ENCODE peak calls at places on chromosomes 1 and 21, in seven cellular contexts. One of them, this sample, is unnamed.

GRCh38 chr21:25837545-25838263 is 102.9 kb downstream of the GABPA start:
- DNase-seq in astrocyte of the cerebellum: peak
- DNase-seq in PC-3: peak
- DNase-seq in fibroblast of the aortic adventitia: peak
- DNase-seq in tibial nerve: no peak
- DNase-seq in nephron progenitor cell: no peak
- DNase-seq in fibroblast of lung: peak
- DNase-seq in this sample: peak

GRCh38 chr1:174883361-174883760 is 116.4 kb upstream of the CACYBP start:
- DNase-seq in nephron progenitor cell: no peak
- DNase-seq in PC-3: peak
- DNase-seq in fibroblast of lung: peak
- DNase-seq in fibroblast of the aortic adventitia: peak
- DNase-seq in tibial nerve: no peak
- DNase-seq in astrocyte of the cerebellum: no peak
- DNase-seq in this sample: peak

GRCh38 chr1:200409203-200409760 is 554 bp downstream of the ZNF281 start:
- DNase-seq in PC-3: no peak
- DNase-seq in astrocyte of the cerebellum: no peak
- DNase-seq in fibroblast of the aortic adventitia: peak
- DNase-seq in nephron progenitor cell: peak
- DNase-seq in tibial nerve: no peak
- DNase-seq in fibroblast of lung: peak
- DNase-seq in this sample: no peak

GRCh38 chr1:11473635-11474034 is 5.3 kb upstream of the DISP3 start:
- DNase-seq in astrocyte of the cerebellum: no peak
- DNase-seq in tibial nerve: no peak
- DNase-seq in PC-3: peak
- DNase-seq in fibroblast of the aortic adventitia: peak
- DNase-seq in nephron progenitor cell: peak
- DNase-seq in fibroblast of lung: peak
- DNase-seq in this sample: peak

GRCh38 chr1:158212315-158212714 is 31.6 kb downstream of the CD1D start:
- DNase-seq in nephron progenitor cell: no peak
- DNase-seq in PC-3: no peak
- DNase-seq in fibroblast of lung: no peak
- DNase-seq in tibial nerve: no peak
- DNase-seq in fibroblast of the aortic adventitia: no peak
- DNase-seq in astrocyte of the cerebellum: no peak
- DNase-seq in this sample: no peak

GRCh38 chr1:187390157-187390556 is 561.4 kb downstream of the PLA2G4A start:
- DNase-seq in tibial nerve: no peak
- DNase-seq in nephron progenitor cell: no peak
- DNase-seq in fibroblast of the aortic adventitia: no peak
- DNase-seq in fibroblast of lung: peak
- DNase-seq in PC-3: peak
- DNase-seq in astrocyte of the cerebellum: no peak
- DNase-seq in this sample: no peak

GRCh38 chr1:7388488-7389185 is 382.5 kb upstream of the VAMP3 start:
- DNase-seq in tibial nerve: no peak
- DNase-seq in fibroblast of lung: peak
- DNase-seq in astrocyte of the cerebellum: no peak
- DNase-seq in PC-3: peak
- DNase-seq in nephron progenitor cell: no peak
- DNase-seq in fibroblast of the aortic adventitia: peak
- DNase-seq in this sample: no peak

GRCh38 chr1:184296466-184297243 is 90.2 kb upstream of the C1orf21 start:
- DNase-seq in PC-3: no peak
- DNase-seq in fibroblast of the aortic adventitia: peak
- DNase-seq in nephron progenitor cell: no peak
- DNase-seq in tibial nerve: peak
- DNase-seq in astrocyte of the cerebellum: peak
- DNase-seq in fibroblast of lung: peak
- DNase-seq in this sample: peak

GRCh38 chr1:207031632-207032258 is 811 bp downstream of the C1orf116 start:
- DNase-seq in fibroblast of the aortic adventitia: no peak
- DNase-seq in PC-3: peak
- DNase-seq in fibroblast of lung: no peak
- DNase-seq in tibial nerve: no peak
- DNase-seq in astrocyte of the cerebellum: no peak
- DNase-seq in nephron progenitor cell: no peak
- DNase-seq in this sample: no peak

GRCh38 chr1:113835686-113836290 is 23.5 kb upstream of the RSBN1 start:
- DNase-seq in fibroblast of the aortic adventitia: peak
- DNase-seq in tibial nerve: no peak
- DNase-seq in nephron progenitor cell: no peak
- DNase-seq in astrocyte of the cerebellum: peak
- DNase-seq in PC-3: peak
- DNase-seq in fibroblast of lung: peak
- DNase-seq in this sample: peak

GRCh38 chr1:162892916-162893714 is 32.1 kb upstream of the CCDC190 start:
- DNase-seq in nephron progenitor cell: no peak
- DNase-seq in tibial nerve: no peak
- DNase-seq in fibroblast of lung: no peak
- DNase-seq in PC-3: no peak
- DNase-seq in astrocyte of the cerebellum: no peak
- DNase-seq in fibroblast of the aortic adventitia: no peak
- DNase-seq in this sample: no peak

GRCh38 chr1:96030312-96030711 is 691.3 kb upstream of the PTBP2 start:
- DNase-seq in tibial nerve: no peak
- DNase-seq in astrocyte of the cerebellum: no peak
- DNase-seq in PC-3: no peak
- DNase-seq in fibroblast of lung: no peak
- DNase-seq in nephron progenitor cell: no peak
- DNase-seq in fibroblast of the aortic adventitia: no peak
- DNase-seq in this sample: no peak

GRCh38 chr1:37999434-38000232 is 5.7 kb downstream of the FHL3 start:
- DNase-seq in fibroblast of lung: peak
- DNase-seq in tibial nerve: no peak
- DNase-seq in fibroblast of the aortic adventitia: peak
- DNase-seq in PC-3: peak
- DNase-seq in nephron progenitor cell: peak
- DNase-seq in astrocyte of the cerebellum: no peak
- DNase-seq in this sample: peak

GRCh38 chr1:108600504-108600903 is 40.6 kb downstream of the EEIG2 start:
- DNase-seq in astrocyte of the cerebellum: no peak
- DNase-seq in fibroblast of lung: no peak
- DNase-seq in fibroblast of the aortic adventitia: no peak
- DNase-seq in nephron progenitor cell: no peak
- DNase-seq in PC-3: no peak
- DNase-seq in tibial nerve: no peak
- DNase-seq in this sample: no peak

GRCh38 chr1:172746091-172746949 is 87.4 kb downstream of the FASLG start:
- DNase-seq in astrocyte of the cerebellum: peak
- DNase-seq in fibroblast of the aortic adventitia: peak
- DNase-seq in PC-3: peak
- DNase-seq in nephron progenitor cell: no peak
- DNase-seq in tibial nerve: no peak
- DNase-seq in fibroblast of lung: peak
- DNase-seq in this sample: peak

GRCh38 chr21:46329796-46330195 is 5.8 kb downstream of the PCNT start:
- DNase-seq in PC-3: no peak
- DNase-seq in fibroblast of the aortic adventitia: no peak
- DNase-seq in fibroblast of lung: no peak
- DNase-seq in nephron progenitor cell: no peak
- DNase-seq in tibial nerve: no peak
- DNase-seq in astrocyte of the cerebellum: no peak
- DNase-seq in this sample: no peak

DNA sequence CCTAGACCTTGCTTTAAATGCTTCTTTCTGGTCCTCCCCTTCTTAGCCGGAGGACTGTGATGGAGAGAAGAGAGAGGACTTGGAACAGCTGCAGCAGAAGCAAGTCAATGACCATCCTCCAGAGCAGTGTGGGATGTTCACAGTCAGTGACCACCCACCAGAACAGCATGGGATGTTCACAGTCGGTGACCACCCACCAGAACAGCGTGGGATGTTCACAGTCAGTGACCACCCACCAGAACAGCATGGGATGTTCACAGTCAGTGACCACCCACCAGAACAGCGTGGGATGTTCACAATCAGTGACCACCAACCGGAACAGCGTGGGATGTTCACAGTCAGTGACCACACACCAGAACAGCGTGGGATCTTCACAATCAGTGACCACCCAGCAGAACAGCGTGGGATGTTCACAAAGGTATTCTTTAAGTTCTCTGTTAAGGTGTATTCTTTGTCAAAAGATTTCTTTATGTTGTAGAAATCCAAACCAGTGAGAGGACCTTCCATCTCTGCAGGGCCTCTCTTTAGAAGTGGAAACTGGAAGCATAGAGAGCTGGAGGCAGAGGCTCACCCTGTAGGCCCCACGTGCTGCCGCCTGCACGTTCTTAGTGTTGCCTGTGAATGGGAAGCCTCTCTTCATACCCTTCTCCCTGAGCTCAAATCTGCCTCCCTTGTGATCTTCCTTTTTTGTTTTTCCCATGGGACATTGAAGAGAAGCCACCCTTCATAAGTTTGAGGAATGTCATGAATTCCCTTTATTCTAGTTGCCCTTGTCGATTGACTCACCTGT is 10.6 kb downstream of the PCNT start:
- DNase-seq in PC-3: no peak
- DNase-seq in nephron progenitor cell: no peak
- DNase-seq in astrocyte of the cerebellum: no peak
- DNase-seq in tibial nerve: no peak
- DNase-seq in fibroblast of the aortic adventitia: no peak
- DNase-seq in fibroblast of lung: no peak
- DNase-seq in this sample: no peak
- TF ChIP-seq CTCF in PC-3: no peak
- TF ChIP-seq CTCF in nephron progenitor cell: no peak
- TF ChIP-seq CTCF in astrocyte of the cerebellum: no peak
- TF ChIP-seq CTCF in tibial nerve: no peak
- TF ChIP-seq CTCF in fibroblast of the aortic adventitia: no peak
- TF ChIP-seq CTCF in fibroblast of lung: no peak
- TF ChIP-seq CTCF in this sample: no peak

GRCh38 chr1:149997585-149998262 is 12.8 kb downstream of the OTUD7B start:
- DNase-seq in nephron progenitor cell: no peak
- DNase-seq in astrocyte of the cerebellum: no peak
- DNase-seq in PC-3: no peak
- DNase-seq in fibroblast of the aortic adventitia: no peak
- DNase-seq in tibial nerve: no peak
- DNase-seq in fibroblast of lung: no peak
- DNase-seq in this sample: no peak

GRCh38 chr1:149993181-149993580 is 17.3 kb downstream of the OTUD7B start:
- DNase-seq in fibroblast of lung: peak
- DNase-seq in astrocyte of the cerebellum: no peak
- DNase-seq in tibial nerve: no peak
- DNase-seq in nephron progenitor cell: no peak
- DNase-seq in PC-3: no peak
- DNase-seq in fibroblast of the aortic adventitia: no peak
- DNase-seq in this sample: no peak

GRCh38 chr1:149995927-149996326 is 14.6 kb downstream of the OTUD7B start:
- DNase-seq in PC-3: peak
- DNase-seq in fibroblast of the aortic adventitia: peak
- DNase-seq in astrocyte of the cerebellum: peak
- DNase-seq in fibroblast of lung: peak
- DNase-seq in nephron progenitor cell: no peak
- DNase-seq in tibial nerve: no peak
- DNase-seq in this sample: peak

DNA sequence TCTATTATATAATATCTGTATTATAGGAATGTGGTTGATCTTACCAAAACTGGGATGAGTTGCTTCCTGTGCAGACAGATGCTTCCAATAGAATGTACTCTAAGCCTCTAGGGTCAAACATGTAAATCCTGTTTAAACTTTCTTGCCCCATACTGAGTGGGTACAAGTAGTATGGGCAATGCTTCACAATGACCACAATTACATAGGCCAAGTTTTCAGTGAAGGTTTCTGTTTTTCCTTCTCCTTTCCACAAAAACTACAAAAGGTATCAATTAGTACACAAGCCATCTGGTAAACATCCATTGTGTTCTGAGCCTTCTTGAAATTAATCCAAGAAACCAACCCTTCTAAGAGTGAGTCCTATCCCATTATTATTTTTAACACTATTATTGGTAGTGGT is 16.8 kb downstream of the OTUD7B start:
- DNase-seq in fibroblast of lung: no peak
- DNase-seq in nephron progenitor cell: no peak
- DNase-seq in PC-3: no peak
- DNase-seq in tibial nerve: no peak
- DNase-seq in astrocyte of the cerebellum: no peak
- DNase-seq in fibroblast of the aortic adventitia: no peak
- DNase-seq in this sample: no peak
- TF ChIP-seq CTCF in fibroblast of lung: no peak
- TF ChIP-seq CTCF in nephron progenitor cell: no peak
- TF ChIP-seq CTCF in PC-3: no peak
- TF ChIP-seq CTCF in tibial nerve: no peak
- TF ChIP-seq CTCF in astrocyte of the cerebellum: no peak
- TF ChIP-seq CTCF in fibroblast of the aortic adventitia: no peak
- TF ChIP-seq CTCF in this sample: no peak

GRCh38 chr1:224331824-224332223 is 1.9 kb upstream of the NVL start:
- DNase-seq in tibial nerve: no peak
- DNase-seq in nephron progenitor cell: no peak
- DNase-seq in fibroblast of lung: no peak
- DNase-seq in astrocyte of the cerebellum: no peak
- DNase-seq in fibroblast of the aortic adventitia: no peak
- DNase-seq in PC-3: no peak
- DNase-seq in this sample: no peak

GRCh38 chr1:224328644-224329043 is 1.3 kb downstream of the NVL start:
- DNase-seq in astrocyte of the cerebellum: no peak
- DNase-seq in nephron progenitor cell: no peak
- DNase-seq in PC-3: no peak
- DNase-seq in tibial nerve: no peak
- DNase-seq in fibroblast of lung: no peak
- DNase-seq in fibroblast of the aortic adventitia: no peak
- DNase-seq in this sample: no peak

GRCh38 chr1:224329842-224330753 is at the start of gene NVL:
- DNase-seq in fibroblast of lung: peak
- DNase-seq in PC-3: peak
- DNase-seq in tibial nerve: peak
- DNase-seq in nephron progenitor cell: peak
- DNase-seq in astrocyte of the cerebellum: peak
- DNase-seq in fibroblast of the aortic adventitia: peak
- DNase-seq in this sample: peak

GRCh38 chr1:224331326-224331725 is 1.4 kb upstream of the NVL start:
- DNase-seq in fibroblast of lung: no peak
- DNase-seq in PC-3: no peak
- DNase-seq in nephron progenitor cell: no peak
- DNase-seq in tibial nerve: no peak
- DNase-seq in fibroblast of the aortic adventitia: no peak
- DNase-seq in astrocyte of the cerebellum: no peak
- DNase-seq in this sample: no peak

GRCh38 chr1:224329484-224329841 is 509 bp downstream of the NVL start:
- DNase-seq in astrocyte of the cerebellum: no peak
- DNase-seq in fibroblast of lung: no peak
- DNase-seq in PC-3: no peak
- DNase-seq in tibial nerve: no peak
- DNase-seq in nephron progenitor cell: no peak
- DNase-seq in fibroblast of the aortic adventitia: peak
- DNase-seq in this sample: no peak
- TF ChIP-seq CTCF in astrocyte of the cerebellum: no peak
- TF ChIP-seq CTCF in fibroblast of lung: no peak
- TF ChIP-seq CTCF in PC-3: no peak
- TF ChIP-seq CTCF in tibial nerve: no peak
- TF ChIP-seq CTCF in nephron progenitor cell: no peak
- TF ChIP-seq CTCF in fibroblast of the aortic adventitia: no peak
- TF ChIP-seq CTCF in this sample: no peak

DNA sequence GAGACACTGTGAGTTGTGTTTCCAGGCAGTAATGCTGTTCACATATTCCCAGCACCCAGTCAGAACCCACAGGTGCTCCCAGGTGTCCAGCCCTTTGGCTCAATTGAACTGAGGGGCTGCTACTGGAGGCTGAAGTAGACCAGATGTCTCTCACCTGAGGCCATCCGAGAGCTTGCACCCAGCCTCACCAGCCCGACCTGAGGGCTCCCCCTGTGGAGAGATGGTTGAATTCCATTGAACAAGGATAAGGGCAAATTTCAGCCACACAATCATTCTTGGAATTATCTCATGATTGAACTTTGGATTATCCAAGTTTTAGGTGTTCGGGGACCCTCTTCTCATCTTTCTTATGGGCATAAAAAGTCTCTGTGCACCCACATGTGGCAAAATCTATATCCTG is 52.1 kb downstream of the OBSCN start:
- DNase-seq in nephron progenitor cell: no peak
- DNase-seq in fibroblast of lung: no peak
- DNase-seq in tibial nerve: no peak
- DNase-seq in PC-3: no peak
- DNase-seq in astrocyte of the cerebellum: no peak
- DNase-seq in fibroblast of the aortic adventitia: no peak
- DNase-seq in this sample: no peak
- TF ChIP-seq CTCF in nephron progenitor cell: no peak
- TF ChIP-seq CTCF in fibroblast of lung: no peak
- TF ChIP-seq CTCF in tibial nerve: no peak
- TF ChIP-seq CTCF in PC-3: peak
- TF ChIP-seq CTCF in astrocyte of the cerebellum: no peak
- TF ChIP-seq CTCF in fibroblast of the aortic adventitia: no peak
- TF ChIP-seq CTCF in this sample: peak

This sample was measured in HFFc6.